ENCODE peak calls at places on chromosomes 2 and 18, in four cellular contexts. K, Q, M and T are unnamed samples. For H3K9me3, the result is how much of the 10 kb centered on the place peaks cover.

GRCh38 chr2:36444206-36444605 is 88.6 kb downstream of the CRIM1 start:
- DNase-seq in Q (no peak), M (no peak), K (no peak), T (no peak)

GRCh38 chr2:148876190-148876588 is 1.2 kb downstream of the KIF5C start:
- DNase-seq in K (peak), M (no peak), Q (no peak), T (no peak)

GRCh38 chr2:205540066-205540465 is 142.2 kb upstream of the NRP2 start:
- DNase-seq in M (no peak), Q (no peak), K (no peak), T (no peak)

GRCh38 chr2:8289111-8289510 is 392.7 kb upstream of the ID2 start:
- DNase-seq in K (no peak), M (no peak), Q (no peak), T (no peak)

GRCh38 chr18:49250819-49251388 is 209.5 kb downstream of the DYM start:
- DNase-seq in Q (peak), M (no peak), K (peak), T (no peak)

GRCh38 chr18:12251311-12251710 is 2.9 kb upstream of the CIDEA start:
- DNase-seq in Q (no peak), K (no peak), M (no peak), T (no peak)

GRCh38 chr2:151182396-151182795 is 79.3 kb downstream of the RBM43 start:
- DNase-seq in M (no peak), K (no peak), Q (no peak), T (no peak)

GRCh38 chr2:200411831-200412230 is 98.0 kb downstream of the KCTD18 start:
- DNase-seq in Q (no peak), M (no peak), K (no peak), T (no peak)

GRCh38 chr2:177165103-177165583 is 47.5 kb upstream of the HNRNPA3 start:
- DNase-seq in Q (peak), K (peak), M (no peak), T (peak)

DNA sequence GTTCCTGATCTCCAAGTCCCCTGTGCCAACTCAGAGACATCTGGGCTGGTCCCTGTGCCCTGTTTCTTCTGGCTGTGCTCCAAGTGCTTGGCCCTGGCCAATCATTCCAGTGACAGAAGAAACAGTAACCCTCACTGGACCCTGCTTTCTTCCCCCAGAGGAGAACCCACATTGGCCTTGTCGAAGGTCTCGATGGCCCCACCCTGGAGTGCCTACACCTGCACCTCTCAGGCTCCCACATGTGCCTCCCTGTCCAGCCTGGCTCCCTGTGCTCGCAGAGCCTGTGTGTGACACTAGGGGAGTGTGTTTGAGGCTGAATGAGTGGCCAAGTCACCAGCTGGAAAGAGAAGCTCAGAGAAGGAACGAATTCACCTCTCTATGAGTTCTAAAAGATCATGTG is 5.9 kb upstream of the MAL start:
- DNase-seq in Q (no peak), K (no peak), M (no peak), T (no peak)
- H3K27ac ChIP-seq in Q (no peak), K (no peak), M (no peak), T (no peak)

GRCh38 chr18:35326695-35327387 is 17.4 kb downstream of the ZNF24 start:
- DNase-seq in Q (no peak), K (no peak), M (no peak), T (no peak)
- H3K9me3 ChIP-seq in Q (under half), K (under half), M (under half), T (under half)

DNA sequence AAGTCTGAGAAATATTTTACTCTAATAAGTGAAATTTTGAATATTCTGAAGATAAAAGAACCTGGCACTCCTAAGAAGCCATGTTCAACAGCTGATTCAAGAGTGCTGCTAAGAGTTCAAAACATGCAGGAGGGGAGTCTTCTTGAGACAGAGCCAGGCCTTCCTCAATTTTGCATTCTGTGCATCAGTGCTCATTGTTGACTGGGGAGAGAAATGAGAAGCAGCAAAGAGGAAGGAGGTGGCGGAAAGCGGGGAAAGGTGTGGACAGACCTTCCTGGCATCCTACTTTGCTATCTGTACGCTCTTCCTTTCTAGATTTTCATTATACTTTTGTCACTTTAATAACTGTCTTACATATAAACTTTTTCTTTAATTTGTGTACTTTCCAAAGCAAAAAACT is 29.7 kb upstream of the TXNDC2 start:
- DNase-seq in Q (no peak), M (no peak), K (no peak), T (no peak)
- H3K27ac ChIP-seq in Q (no peak), M (no peak), K (peak), T (no peak)

DNA sequence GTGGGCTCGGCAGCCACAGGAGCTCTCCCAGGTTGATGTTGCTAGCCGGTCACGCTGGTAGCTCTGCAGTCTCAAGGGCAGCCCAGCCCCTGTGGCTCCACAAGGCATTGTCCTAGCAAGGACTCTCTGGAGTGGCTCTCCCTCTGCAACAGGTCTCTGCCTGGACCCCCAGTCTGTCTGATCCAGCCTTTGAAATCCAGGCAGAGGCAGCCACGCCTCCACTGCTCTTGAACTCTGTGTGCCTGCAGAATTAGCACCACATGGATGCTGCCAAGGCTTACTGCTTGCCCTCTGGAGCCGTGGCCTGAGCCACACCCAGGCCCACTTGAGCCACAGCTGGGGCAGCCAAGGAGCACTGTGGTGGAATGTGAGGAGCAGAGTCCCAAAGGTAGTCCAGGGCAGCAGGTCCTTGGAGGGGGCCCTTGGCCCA is 43.0 kb upstream of the FAHD2A start:
- DNase-seq in M (no peak), Q (no peak), K (no peak), T (no peak)
- H3K9me3 ChIP-seq in M (under half), Q (under half), K (under half), T (under half)

GRCh38 chr2:143705108-143705686 is 576.0 kb downstream of the ARHGAP15 start:
- DNase-seq in Q (no peak), M (no peak), K (no peak), T (no peak)
- H3K27ac ChIP-seq in Q (no peak), M (no peak), K (peak), T (no peak)

GRCh38 chr2:38554973-38555595 is 47.6 kb downstream of the HNRNPLL start:
- DNase-seq in M (no peak), K (no peak), Q (peak), T (no peak)
- H3K9me3 ChIP-seq in M (under half), K (under half), Q (under half), T (under half)

GRCh38 chr18:8785855-8786765 is 80.8 kb downstream of the MTCL1 start:
- DNase-seq in Q (no peak), K (no peak), M (no peak), T (no peak)

GRCh38 chr18:8786766-8787670 is 81.7 kb downstream of the MTCL1 start:
- DNase-seq in M (no peak), Q (peak), K (peak), T (no peak)

GRCh38 chr18:8791171-8791651 is 85.9 kb downstream of the MTCL1 start:
- DNase-seq in M (no peak), K (no peak), Q (peak), T (no peak)

GRCh38 chr18:8787764-8788163 is 82.4 kb downstream of the MTCL1 start:
- DNase-seq in Q (no peak), K (no peak), M (no peak), T (no peak)

DNA sequence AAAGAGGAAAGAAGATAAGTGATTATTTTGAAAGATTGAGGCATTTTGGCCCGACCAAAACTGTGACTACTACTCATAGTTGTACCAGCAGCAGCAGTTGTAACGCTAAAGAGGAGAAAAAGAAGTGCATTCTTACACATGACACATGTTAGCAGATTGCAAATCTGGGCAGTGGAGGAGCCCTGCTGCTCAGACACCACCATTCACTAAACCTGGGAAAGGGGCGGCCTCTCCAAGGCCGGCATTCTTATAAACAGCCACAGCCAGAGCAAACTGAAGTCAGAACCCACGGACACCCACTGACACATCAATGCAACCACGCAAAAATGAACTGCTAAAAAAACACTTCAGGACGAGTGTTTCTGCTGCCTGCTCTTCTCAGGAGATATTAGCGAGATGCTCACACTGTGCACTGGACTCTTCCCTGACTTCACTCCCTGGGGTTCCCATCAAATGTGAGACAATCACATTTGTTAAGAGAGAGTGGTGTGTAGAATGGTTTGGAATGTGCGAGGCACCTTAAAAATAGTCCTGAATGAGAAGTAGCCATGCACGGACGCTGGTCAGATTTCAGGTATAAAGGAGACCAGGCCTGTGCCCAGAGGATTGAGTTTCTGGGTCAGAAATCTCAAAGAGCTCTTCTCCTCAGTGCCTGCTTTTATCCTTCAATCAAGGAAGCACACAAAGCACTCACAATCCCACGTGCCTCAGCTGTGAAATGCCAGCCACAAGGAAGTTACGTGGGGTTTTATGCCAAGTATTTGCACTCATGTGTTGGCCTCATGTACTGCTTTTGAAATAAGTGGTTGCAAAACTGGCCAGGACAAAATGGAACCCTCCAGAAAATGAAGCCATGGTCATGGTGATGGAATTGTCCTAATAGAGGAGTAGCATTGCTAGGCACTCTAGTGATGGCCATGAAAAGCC is 83.4 kb downstream of the MTCL1 start:
- DNase-seq in M (no peak), Q (no peak), K (no peak), T (no peak)
- H3K27ac ChIP-seq in M (peak), Q (no peak), K (peak), T (no peak)

DNA sequence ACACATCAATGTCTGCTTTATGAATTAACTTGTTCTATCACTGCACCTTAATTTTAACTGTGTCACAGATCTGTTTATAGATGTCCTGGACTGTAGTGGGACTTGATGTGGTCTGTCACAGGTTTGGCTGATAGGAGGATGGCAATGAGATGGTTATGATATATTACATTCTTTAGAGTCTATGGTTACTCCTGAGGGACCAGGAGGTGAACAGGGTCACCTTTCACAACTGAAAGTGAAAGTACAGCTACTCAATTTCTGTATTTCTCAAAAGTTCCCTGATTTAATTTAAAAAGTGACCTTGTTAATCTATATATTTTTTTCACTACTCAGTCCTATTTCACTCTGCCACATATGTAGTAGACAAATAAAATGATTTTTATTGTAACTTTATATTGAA is 1284.1 kb upstream of the GYPC start:
- DNase-seq in M (no peak), K (no peak), Q (no peak), T (no peak)
- H3K9me3 ChIP-seq in M (under half), K (under half), Q (under half), T (under half)

GRCh38 chr2:171432206-171432968 is 1.4 kb downstream of the METTL8 start:
- DNase-seq in Q (no peak), K (no peak), M (no peak), T (no peak)
- H3K27ac ChIP-seq in Q (no peak), K (peak), M (no peak), T (no peak)

DNA sequence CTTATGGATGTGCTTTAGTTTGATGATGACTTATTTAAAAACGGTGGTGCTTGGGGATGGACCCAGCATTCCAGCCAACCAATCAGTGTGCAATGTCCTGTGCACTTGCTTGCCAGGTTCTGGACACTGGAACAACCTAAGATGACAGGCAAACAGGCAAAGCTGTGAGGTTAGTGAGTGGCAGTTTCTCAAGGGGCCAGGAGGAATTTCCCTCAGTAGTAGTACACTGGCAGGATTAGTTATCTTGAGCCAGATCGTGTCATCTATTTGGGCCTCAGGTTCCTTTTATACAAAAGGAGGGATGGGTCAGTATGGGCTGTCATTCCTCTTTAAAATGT is 26.6 kb downstream of the MAP4K4 start:
- DNase-seq in M (no peak), Q (no peak), K (no peak), T (no peak)
- H3K9me3 ChIP-seq in M (under half), Q (under half), K (under half), T (under half)